ENCODE peak calls at places on chromosomes 7 and 10, in four cellular contexts. C, D, W and T are unnamed samples.

GRCh38 chr10:86316274-86316835 is 50.2 kb downstream of the GRID1 start:
- DNase-seq in C (no peak), D (no peak), W (no peak), T (no peak)

GRCh38 chr7:14023342-14023741 is 33.9 kb upstream of the ETV1 start:
- DNase-seq in C (no peak), D (no peak), W (no peak), T (no peak)

GRCh38 chr7:40760997-40761396 is 626.2 kb downstream of the SUGCT start:
- DNase-seq in C (no peak), D (no peak), W (no peak), T (no peak)

GRCh38 chr10:69375307-69376151 is 41.2 kb downstream of the TACR2 start:
- DNase-seq in C (no peak), D (no peak), W (no peak), T (no peak)

GRCh38 chr7:20598479-20599419 is 16.7 kb upstream of the ABCB5 start:
- DNase-seq in C (no peak), D (no peak), W (peak), T (peak)

GRCh38 chr10:122112625-122113160 is 123.7 kb downstream of the TACC2 start:
- DNase-seq in C (no peak), D (peak), W (peak), T (peak)

GRCh38 chr10:110165239-110165638 is 42.2 kb upstream of the MXI1 start:
- DNase-seq in C (no peak), D (no peak), W (no peak), T (no peak)

GRCh38 chr7:45695249-45695995 is 121.3 kb downstream of the ADCY1 start:
- DNase-seq in C (no peak), D (no peak), W (no peak), T (no peak)

GRCh38 chr10:109866995-109867635 is 56.2 kb downstream of the XPNPEP1 start:
- DNase-seq in C (no peak), D (no peak), W (no peak), T (no peak)

GRCh38 chr7:158350166-158350900 is 237.3 kb downstream of the PTPRN2 start:
- DNase-seq in C (no peak), D (no peak), W (no peak), T (no peak)

GRCh38 chr10:75245354-75246001 is 9.7 kb upstream of the COMTD1 start:
- DNase-seq in C (no peak), D (no peak), W (no peak), T (no peak)

GRCh38 chr7:1418505-1419309 is 40.6 kb downstream of the MICALL2 start:
- DNase-seq in C (no peak), D (no peak), W (no peak), T (no peak)

GRCh38 chr7:74365320-74366022 is 76.3 kb downstream of the CLIP2 start:
- DNase-seq in C (no peak), D (peak), W (no peak), T (no peak)

GRCh38 chr7:137882261-137882668 is 35.5 kb upstream of the DGKI start:
- DNase-seq in C (no peak), D (no peak), W (peak), T (peak)

GRCh38 chr10:815338-816104 is 116.0 kb downstream of the LARP4B start:
- DNase-seq in C (no peak), D (no peak), W (no peak), T (no peak)

GRCh38 chr10:122220736-122221135 is 50.4 kb upstream of the BTBD16 start:
- DNase-seq in C (no peak), D (no peak), W (no peak), T (no peak)

GRCh38 chr10:76017026-76017732 is 585.8 kb downstream of the LRMDA start:
- DNase-seq in C (no peak), D (no peak), W (no peak), T (no peak)

GRCh38 chr10:109883859-109884771 is 39.2 kb downstream of the XPNPEP1 start:
- DNase-seq in C (peak), D (peak), W (peak), T (peak)

GRCh38 chr7:31049001-31049765 is 2.9 kb upstream of the ADCYAP1R1 start:
- DNase-seq in C (no peak), D (no peak), W (no peak), T (no peak)

GRCh38 chr10:130994191-130994590 is 317.3 kb downstream of the TCERG1L start:
- DNase-seq in C (no peak), D (no peak), W (no peak), T (no peak)

GRCh38 chr7:32536585-32536984 is 41.3 kb downstream of the AVL9 start:
- DNase-seq in C (no peak), D (no peak), W (peak), T (peak)